ENCODE peak calls at places on chromosomes 7 and 10, in five cellular contexts. J is GM23248, D is AG10803, C is H7, T is endodermal cell. I is an unnamed sample.

GRCh38 chr7:125516194-125516593 is 586.6 kb upstream of the POT1 start:
- DNase-seq in J (no peak), D (no peak), C (no peak), T (no peak), I (no peak)

GRCh38 chr10:57218382-57218781 is 857.3 kb upstream of the ZWINT start:
- DNase-seq in D (no peak), J (no peak), C (no peak), T (no peak), I (no peak)

GRCh38 chr10:96610817-96611216 is 24.0 kb upstream of the TM9SF3 start:
- DNase-seq in J (no peak), D (no peak), C (no peak), T (no peak), I (peak)

GRCh38 chr7:154879629-154880028 is 123.3 kb downstream of the PAXIP1 start:
- DNase-seq in C (no peak), J (no peak), T (no peak), D (no peak), I (no peak)

GRCh38 chr10:97149065-97149680 is 36.6 kb downstream of the SLIT1 start:
- DNase-seq in J (no peak), D (no peak), T (peak), C (peak), I (no peak)

GRCh38 chr10:81680374-81680773 is 194.6 kb upstream of the NRG3 start:
- DNase-seq in J (no peak), D (no peak), T (no peak), C (no peak), I (no peak)

GRCh38 chr10:5811387-5811821 is 1.8 kb downstream of the GDI2 start:
- DNase-seq in T (no peak), J (peak), D (peak), C (no peak), I (no peak)

GRCh38 chr10:96984512-96985225 is 152.6 kb downstream of the LCOR start:
- DNase-seq in T (no peak), C (peak), D (no peak), J (no peak), I (no peak)

GRCh38 chr10:2925631-2926030 is 141.7 kb upstream of the PFKP start:
- DNase-seq in D (peak), T (peak), J (no peak), C (no peak), I (no peak)

GRCh38 chr7:7190142-7190541 is 7.8 kb downstream of the C1GALT1 start:
- DNase-seq in D (peak), J (peak), T (no peak), C (no peak), I (no peak)

GRCh38 chr10:99628923-99629624 is 8.8 kb upstream of the SLC25A28 start:
- DNase-seq in J (no peak), C (no peak), D (no peak), T (no peak), I (no peak)

GRCh38 chr7:21946228-21946709 is 570 bp upstream of the CDCA7L start:
- DNase-seq in T (no peak), C (no peak), D (no peak), J (peak), I (no peak)

GRCh38 chr7:108266489-108266888 is 136.3 kb upstream of the LAMB4 start:
- DNase-seq in C (no peak), J (peak), T (no peak), D (no peak), I (no peak)

GRCh38 chr7:157076466-157076865 is 62.3 kb upstream of the UBE3C start:
- DNase-seq in J (no peak), T (no peak), C (no peak), D (no peak), I (no peak)

GRCh38 chr7:144545330-144545729 is 141.8 kb upstream of the NOBOX start:
- DNase-seq in J (no peak), T (no peak), D (no peak), C (no peak), I (no peak)

GRCh38 chr7:131370523-131370968 is 42.9 kb downstream of the MKLN1 start:
- DNase-seq in T (peak), C (no peak), D (peak), J (peak), I (peak)

GRCh38 chr7:151432658-151433521 is 7.1 kb downstream of the CRYGN start:
- DNase-seq in J (no peak), C (peak), D (no peak), T (no peak), I (peak)

GRCh38 chr7:74222851-74223710 is 13.3 kb downstream of the LAT2 start:
- DNase-seq in D (no peak), T (no peak), J (no peak), C (peak), I (no peak)

GRCh38 chr7:27204851-27205322 is 5.0 kb upstream of the HOXA13 start:
- DNase-seq in J (peak), D (peak), C (peak), T (peak), I (no peak)

GRCh38 chr7:93923946-93924345 is 2.4 kb downstream of the GNG11 start:
- DNase-seq in J (peak), C (no peak), D (peak), T (no peak), I (no peak)

GRCh38 chr10:118447478-118447877 is 105.4 kb upstream of the FAM204A start:
- DNase-seq in J (peak), C (no peak), D (peak), T (no peak), I (no peak)

GRCh38 chr10:71244638-71245419 is 32.5 kb downstream of the UNC5B start:
- DNase-seq in J (peak), T (no peak), C (no peak), D (peak), I (no peak)

GRCh38 chr7:47725031-47725780 is 143.3 kb upstream of the TNS3 start:
- DNase-seq in D (no peak), J (no peak), T (no peak), C (no peak), I (no peak)

GRCh38 chr10:59181668-59182067 is 5.2 kb downstream of the PHYHIPL start:
- DNase-seq in J (peak), D (peak), C (peak), T (peak), I (peak)

GRCh38 chr10:6729071-6729773 is 149.1 kb upstream of the PRKCQ start:
- DNase-seq in J (peak), D (peak), T (no peak), C (no peak), I (no peak)

GRCh38 chr10:131694168-131694962 is 206.4 kb upstream of the PPP2R2D start:
- DNase-seq in J (no peak), D (no peak), T (peak), C (no peak), I (no peak)

GRCh38 chr10:133359554-133359971 is 1.7 kb upstream of the FUOM start:
- DNase-seq in J (no peak), C (peak), T (no peak), D (no peak), I (no peak)

GRCh38 chr7:4958477-4959301 is at the start of gene MMD2:
- DNase-seq in T (peak), D (no peak), J (no peak), C (peak), I (no peak)

GRCh38 chr10:62278461-62278910 is 9.8 kb upstream of the RTKN2 start:
- DNase-seq in J (peak), T (no peak), D (peak), C (no peak), I (no peak)

GRCh38 chr7:127792528-127793342 is 140.7 kb downstream of the SND1 start:
- DNase-seq in D (no peak), C (peak), T (peak), J (peak), I (peak)

GRCh38 chr7:40843338-40844026 is 708.7 kb downstream of the SUGCT start:
- DNase-seq in D (peak), J (peak), T (no peak), C (no peak), I (no peak)

GRCh38 chr7:158816995-158817394 is 12.3 kb downstream of the ESYT2 start:
- DNase-seq in C (peak), T (peak), J (no peak), D (no peak), I (no peak)

GRCh38 chr7:42263971-42264370 is 27.0 kb upstream of the GLI3 start:
- DNase-seq in C (no peak), J (no peak), D (no peak), T (no peak), I (no peak)

GRCh38 chr7:42274052-42274451 is 37.0 kb upstream of the GLI3 start:
- DNase-seq in J (peak), C (no peak), T (no peak), D (no peak), I (no peak)

GRCh38 chr7:42264702-42265101 is 27.7 kb upstream of the GLI3 start:
- DNase-seq in T (no peak), D (no peak), J (no peak), C (no peak), I (no peak)

GRCh38 chr7:42272793-42273665 is 36.0 kb upstream of the GLI3 start:
- DNase-seq in D (peak), C (peak), J (peak), T (peak), I (no peak)

GRCh38 chr7:42269161-42269560 is 32.2 kb upstream of the GLI3 start:
- DNase-seq in C (no peak), J (no peak), T (no peak), D (no peak), I (peak)
- H3K4me3 ChIP-seq in C (no peak), J (no peak), T (no peak), D (no peak), I (no peak)

GRCh38 chr7:55533729-55534080 is 38.6 kb downstream of the VOPP1 start:
- DNase-seq in D (no peak), J (no peak), C (no peak), T (no peak), I (no peak)

GRCh38 chr7:55534916-55535636 is 37.2 kb downstream of the VOPP1 start:
- DNase-seq in C (peak), J (no peak), T (no peak), D (no peak), I (no peak)

GRCh38 chr7:55533050-55533728 is 39.1 kb downstream of the VOPP1 start:
- DNase-seq in C (peak), J (peak), D (peak), T (no peak), I (peak)

GRCh38 chr7:55534262-55534915 is 37.9 kb downstream of the VOPP1 start:
- DNase-seq in T (no peak), D (peak), C (peak), J (peak), I (peak)

GRCh38 chr7:55532150-55532917 is 40.0 kb downstream of the VOPP1 start:
- DNase-seq in T (no peak), J (no peak), D (no peak), C (peak), I (no peak)
- H3K4me3 ChIP-seq in T (no peak), J (no peak), D (no peak), C (no peak), I (no peak)

GRCh38 chr10:14240253-14241189 is 90.2 kb downstream of the FRMD4A start:
- DNase-seq in T (peak), C (peak), J (peak), D (peak), I (peak)
- H3K4me3 ChIP-seq in T (no peak), C (no peak), J (no peak), D (no peak), I (no peak)

GRCh38 chr7:25382869-25383268 is 154.6 kb upstream of the NPVF start:
- DNase-seq in D (no peak), C (no peak), T (no peak), J (no peak), I (no peak)
- H3K4me3 ChIP-seq in D (no peak), C (no peak), T (no peak), J (no peak), I (no peak)

DNA sequence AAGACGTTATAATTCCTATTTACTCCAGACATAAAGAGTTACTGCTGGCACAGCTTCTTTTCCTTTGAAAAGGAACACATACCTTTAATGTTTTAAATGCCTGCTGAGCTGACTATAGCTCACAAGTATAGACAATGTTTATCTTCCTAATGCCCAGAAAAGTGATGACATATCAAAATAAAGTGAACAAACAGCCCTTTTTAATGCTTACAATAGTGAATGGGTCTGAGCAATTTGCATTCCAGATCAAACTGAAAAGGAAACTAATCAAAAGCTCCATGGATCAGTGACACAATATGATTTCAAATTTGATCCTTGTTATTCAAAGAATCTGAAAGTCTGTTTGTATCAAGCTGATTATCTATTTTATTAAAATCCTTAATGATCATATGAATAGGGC is 233.6 kb upstream of the SEMA3E start:
- DNase-seq in D (no peak), T (no peak), C (no peak), J (no peak), I (no peak)
- H3K4me3 ChIP-seq in D (no peak), T (no peak), C (no peak), J (no peak), I (no peak)

GRCh38 chr10:114402233-114402632 is 2.1 kb downstream of the AFAP1L2 start:
- DNase-seq in J (no peak), C (no peak), D (no peak), T (no peak), I (no peak)
- H3K4me3 ChIP-seq in J (no peak), C (no peak), D (no peak), T (no peak), I (no peak)

GRCh38 chr7:29883462-29884398 is 77.4 kb downstream of the WIPF3 start:
- DNase-seq in T (peak), D (no peak), J (no peak), C (peak), I (no peak)
- H3K4me3 ChIP-seq in T (no peak), D (no peak), J (no peak), C (peak), I (no peak)

I was measured in Jurkat, Clone E6-1.